ENCODE peak calls at places on chromosomes 6 and 20, in four cellular contexts. X is pons, R is MM.1S, E is cerebellar nuclear complex. T is an unnamed sample.

GRCh38 chr6:141451176-141451507 is 681.6 kb upstream of the GJE1 start:
- DNase-seq in E (no peak), X (no peak), R (no peak), T (no peak)

GRCh38 chr20:41371361-41371760 is 4.7 kb upstream of the EMILIN3 start:
- DNase-seq in R (no peak), E (no peak), X (no peak), T (no peak)

GRCh38 chr20:53773792-53774371 is 180.2 kb upstream of the ZNF217 start:
- DNase-seq in R (no peak), X (no peak), E (no peak), T (no peak)

GRCh38 chr6:85124472-85125428 is 325.1 kb upstream of the NT5E start:
- DNase-seq in X (no peak), E (no peak), R (no peak), T (no peak)

GRCh38 chr20:2698912-2699311 is 6.3 kb downstream of the EBF4 start:
- DNase-seq in X (no peak), R (no peak), E (no peak), T (no peak)

GRCh38 chr6:75273009-75273408 is 11.6 kb downstream of the TMEM30A start:
- DNase-seq in X (no peak), E (no peak), R (no peak), T (no peak)

GRCh38 chr20:58088105-58088504 is 140.3 kb downstream of the ANKRD60 start:
- DNase-seq in X (no peak), E (no peak), R (no peak), T (no peak)

GRCh38 chr6:46242921-46243320 is 72.1 kb upstream of the ENPP5 start:
- DNase-seq in X (no peak), E (no peak), R (no peak), T (no peak)

GRCh38 chr6:147048930-147049329 is 155.3 kb upstream of the STXBP5 start:
- DNase-seq in X (no peak), R (no peak), E (no peak), T (no peak)

GRCh38 chr6:169957351-169957963 is 206.0 kb downstream of the ERMARD start:
- DNase-seq in E (no peak), R (no peak), X (no peak), T (no peak)